ENCODE peak calls at places on chromosomes 16 and 17, in six cellular contexts. Y is neuronal stem cell, V is left lung, U is tibial nerve, P is GM23248, R is left ventricle myocardium inferior. J is an unnamed sample. For H3K4me1, the result is how much of the 10 kb centered on the place peaks cover.

GRCh38 chr17:48701864-48702532 is 20.3 kb downstream of the PRAC1 start:
- DNase-seq in V (no peak), U (no peak), P (no peak), R (no peak), Y (no peak), J (no peak)

GRCh38 chr17:31068291-31068690 is 26.5 kb upstream of the NF1 start:
- DNase-seq in R (no peak), V (no peak), Y (no peak), P (peak), U (no peak), J (peak)

GRCh38 chr17:65066858-65067257 is 10.3 kb upstream of the GNA13 start:
- DNase-seq in Y (no peak), V (no peak), R (no peak), U (no peak), P (no peak), J (no peak)

GRCh38 chr16:54066451-54067056 is 220.0 kb downstream of the IRX3 start:
- DNase-seq in Y (no peak), U (no peak), P (peak), R (no peak), V (no peak), J (no peak)

GRCh38 chr16:51084074-51084928 is 66.8 kb downstream of the SALL1 start:
- DNase-seq in U (no peak), R (no peak), Y (no peak), V (no peak), P (no peak), J (no peak)

GRCh38 chr17:27978689-27979175 is 63.7 kb upstream of the NLK start:
- DNase-seq in V (no peak), P (no peak), U (no peak), R (no peak), Y (no peak), J (no peak)

GRCh38 chr16:50645858-50646257 is 35.3 kb downstream of the SNX20 start:
- DNase-seq in V (no peak), Y (no peak), P (no peak), R (no peak), U (no peak), J (no peak)

GRCh38 chr17:34635876-34636275 is 56.5 kb downstream of the TMEM132E start:
- DNase-seq in P (no peak), V (no peak), Y (no peak), U (no peak), R (no peak), J (no peak)

GRCh38 chr16:19005561-19006445 is 22.1 kb downstream of the TMC7 start:
- DNase-seq in V (no peak), U (peak), Y (no peak), R (peak), P (peak), J (no peak)

GRCh38 chr17:70668276-70668937 is 499.1 kb downstream of the KCNJ2 start:
- DNase-seq in U (no peak), R (no peak), Y (no peak), V (no peak), P (no peak), J (no peak)

GRCh38 chr17:10875411-10875810 is 37.5 kb upstream of the PIRT start:
- DNase-seq in V (no peak), P (peak), Y (peak), U (no peak), R (no peak), J (no peak)

GRCh38 chr17:75318615-75319222 is 29.5 kb upstream of the SLC25A19 start:
- DNase-seq in R (no peak), U (no peak), Y (no peak), P (no peak), V (peak), J (no peak)

GRCh38 chr16:84842516-84843148 is 22.8 kb downstream of the CRISPLD2 start:
- DNase-seq in Y (no peak), U (no peak), V (peak), P (no peak), R (no peak), J (no peak)

GRCh38 chr16:17238285-17239028 is 232.3 kb downstream of the XYLT1 start:
- DNase-seq in R (no peak), P (peak), Y (no peak), V (no peak), U (no peak), J (no peak)

GRCh38 chr17:44198721-44199552 is 747 bp downstream of the ATXN7L3 start:
- DNase-seq in P (peak), Y (peak), U (no peak), R (peak), V (peak), J (peak)

GRCh38 chr17:46783031-46783593 is 35.4 kb downstream of the WNT3 start:
- DNase-seq in R (no peak), Y (no peak), V (no peak), U (no peak), P (no peak), J (no peak)

GRCh38 chr17:64499805-64500486 is 3.1 kb upstream of the POLG2 start:
- DNase-seq in U (no peak), V (no peak), Y (no peak), R (no peak), P (peak), J (peak)

GRCh38 chr16:3112058-3112880 is at the start of gene ZNF205:
- DNase-seq in U (peak), P (peak), V (peak), Y (peak), R (peak), J (no peak)

GRCh38 chr17:79833744-79834574 is 5.3 kb downstream of the CBX4 start:
- DNase-seq in U (no peak), P (no peak), Y (no peak), R (no peak), V (peak), J (no peak)

GRCh38 chr17:79836952-79837887 is 2.0 kb downstream of the CBX4 start:
- DNase-seq in Y (no peak), V (peak), P (peak), R (peak), U (no peak), J (no peak)

GRCh38 chr17:79834575-79835469 is 4.4 kb downstream of the CBX4 start:
- DNase-seq in V (peak), R (no peak), P (no peak), U (no peak), Y (no peak), J (peak)

GRCh38 chr17:79835953-79836951 is 3.0 kb downstream of the CBX4 start:
- DNase-seq in Y (no peak), U (no peak), V (peak), P (no peak), R (no peak), J (no peak)

DNA sequence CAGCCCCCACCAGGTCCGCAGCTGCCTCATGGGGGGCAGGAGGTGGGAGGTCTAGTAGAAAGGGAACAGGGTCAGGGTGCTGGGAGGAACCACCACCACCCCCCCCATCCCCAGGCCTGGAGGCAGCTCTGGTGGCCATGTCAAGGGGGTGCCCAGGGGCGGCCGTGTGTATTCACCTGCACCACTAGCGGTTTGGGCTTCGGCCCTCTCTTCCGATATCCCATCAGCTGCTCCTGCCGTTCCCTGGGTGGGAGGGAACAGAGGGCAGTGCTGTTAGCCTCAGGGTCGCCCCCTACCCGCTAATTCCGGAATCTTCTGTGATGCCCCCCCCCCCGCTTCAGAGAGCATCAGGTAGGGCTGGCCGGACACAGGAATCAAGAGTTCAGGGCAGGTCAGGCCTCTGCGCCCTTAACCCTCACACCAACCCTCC is 3.8 kb downstream of the CBX4 start:
- DNase-seq in U (no peak), R (no peak), V (no peak), P (no peak), Y (no peak), J (no peak)
- H3K4me1 ChIP-seq in U (half or more), R (half or more), V (under half), P (under half), Y (half or more), J (under half)

GRCh38 chr16:1055557-1055924 is 17.0 kb upstream of the SSTR5 start:
- DNase-seq in R (no peak), Y (no peak), U (no peak), V (no peak), P (no peak), J (no peak)

GRCh38 chr16:1057252-1057932 is 15.2 kb upstream of the SSTR5 start:
- DNase-seq in Y (no peak), V (no peak), P (peak), R (no peak), U (no peak), J (peak)

GRCh38 chr16:1054660-1055556 is 17.6 kb upstream of the SSTR5 start:
- DNase-seq in V (no peak), P (peak), U (peak), Y (peak), R (peak), J (peak)

GRCh38 chr16:1058216-1058615 is 14.3 kb upstream of the SSTR5 start:
- DNase-seq in U (no peak), R (no peak), V (no peak), P (no peak), Y (no peak), J (no peak)

GRCh38 chr16:1056196-1056595 is 16.4 kb upstream of the SSTR5 start:
- DNase-seq in U (no peak), R (no peak), P (no peak), V (no peak), Y (no peak), J (no peak)
- H3K4me1 ChIP-seq in U (under half), R (under half), P (under half), V (under half), Y (under half), J (under half)

GRCh38 chr17:39677581-39678339 is 9.5 kb downstream of the PNMT start:
- DNase-seq in V (peak), Y (no peak), P (no peak), R (peak), U (no peak), J (no peak)
- H3K4me1 ChIP-seq in V (under half), Y (under half), P (under half), R (half or more), U (under half), J (under half)

GRCh38 chr16:68059804-68060203 is 25.4 kb upstream of the NFATC3 start:
- DNase-seq in P (no peak), R (no peak), Y (no peak), U (no peak), V (no peak), J (no peak)

GRCh38 chr16:68064791-68065365 is 20.3 kb upstream of the NFATC3 start:
- DNase-seq in U (peak), V (peak), Y (no peak), P (peak), R (peak), J (peak)

GRCh38 chr16:68065716-68066305 is 19.4 kb upstream of the NFATC3 start:
- DNase-seq in P (peak), Y (no peak), U (no peak), V (no peak), R (no peak), J (no peak)

GRCh38 chr16:68062910-68063393 is 22.2 kb upstream of the NFATC3 start:
- DNase-seq in V (no peak), Y (no peak), U (no peak), P (no peak), R (no peak), J (peak)

GRCh38 chr16:68061396-68061795 is 23.8 kb upstream of the NFATC3 start:
- DNase-seq in R (no peak), Y (no peak), P (no peak), U (no peak), V (no peak), J (no peak)
- H3K4me1 ChIP-seq in R (under half), Y (under half), P (under half), U (under half), V (under half), J (under half)

DNA sequence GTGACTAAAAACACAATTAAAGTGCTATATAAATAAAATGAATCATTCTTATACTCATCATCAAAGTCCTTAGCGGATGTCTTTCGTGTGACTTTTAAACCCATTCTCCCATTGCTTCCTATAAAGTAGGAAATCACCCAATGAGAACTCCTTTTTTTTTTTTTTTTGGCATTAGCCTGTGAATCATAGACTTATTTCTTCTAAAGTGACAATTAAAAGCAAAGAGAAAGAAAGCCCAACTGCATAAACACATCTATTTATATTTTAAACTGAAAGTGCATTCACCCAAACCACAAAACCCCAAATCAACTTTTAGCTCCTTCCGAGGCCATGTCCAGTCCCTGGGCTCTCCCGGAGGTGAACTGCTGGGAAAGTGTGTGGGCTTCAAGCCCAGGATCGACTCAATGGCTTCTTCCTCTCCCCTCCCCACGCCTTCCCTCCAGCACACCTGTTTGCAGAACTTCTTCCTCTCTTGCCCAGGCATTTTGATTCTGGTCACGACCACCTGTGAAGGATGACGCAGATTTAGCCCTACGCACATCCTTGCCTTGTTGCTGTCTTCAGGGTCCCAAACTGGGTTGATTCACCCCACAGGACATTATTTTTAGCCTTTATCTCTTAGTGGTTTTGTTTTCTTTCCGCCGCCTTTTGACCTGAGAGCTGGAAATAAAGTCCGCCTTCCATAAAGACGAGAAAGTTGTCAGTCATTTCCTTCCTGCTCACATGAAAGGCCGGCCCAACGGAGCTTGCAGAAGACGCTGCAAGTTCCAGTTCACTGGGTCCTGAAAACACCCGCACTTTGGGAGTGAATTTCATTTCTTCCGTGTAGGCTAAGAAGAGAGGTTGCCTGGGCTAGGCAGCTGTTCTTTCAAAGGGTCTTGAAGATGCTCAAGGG is 166.8 kb downstream of the MAP2K6 start:
- DNase-seq in P (no peak), R (no peak), V (no peak), Y (no peak), U (no peak), J (peak)
- H3K4me1 ChIP-seq in P (under half), R (under half), V (under half), Y (under half), U (under half), J (under half)

DNA sequence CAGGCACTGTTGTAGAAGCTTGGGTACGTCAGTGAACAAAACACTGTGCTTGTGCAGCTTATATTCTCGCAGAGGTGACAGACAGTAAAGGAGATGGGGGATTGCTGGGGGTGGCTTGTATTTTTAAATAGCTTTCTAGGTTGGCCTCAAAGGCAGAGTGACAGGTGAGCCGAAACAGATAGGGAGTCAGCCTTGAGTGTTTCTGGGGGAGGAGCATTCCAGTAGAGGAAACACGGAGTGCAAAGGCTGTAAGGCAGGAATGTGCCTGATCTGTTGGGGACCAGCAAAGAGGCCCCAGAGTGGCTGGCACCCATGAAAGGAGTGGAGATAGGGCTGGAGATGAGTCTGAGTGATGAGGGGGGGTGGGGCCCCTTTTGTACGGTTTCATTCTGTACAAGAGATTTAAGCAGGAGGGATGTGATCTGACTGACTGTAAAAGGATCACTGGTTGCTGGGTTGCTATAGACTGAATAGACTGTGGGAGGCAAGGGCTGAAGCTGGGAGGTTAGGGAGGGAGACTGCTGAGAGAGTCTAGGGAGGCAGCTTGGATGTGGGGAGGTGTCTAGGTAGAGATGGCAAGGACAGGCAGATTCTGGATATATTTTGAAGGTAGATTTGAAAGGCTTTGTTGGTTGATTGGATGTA is 15.2 kb downstream of the NUP93 start:
- DNase-seq in U (no peak), V (no peak), R (no peak), Y (no peak), P (no peak), J (no peak)
- H3K4me1 ChIP-seq in U (half or more), V (under half), R (half or more), Y (under half), P (under half), J (under half)

GRCh38 chr16:88662843-88663606 is at the start of gene MVD:
- DNase-seq in R (peak), P (peak), V (peak), U (peak), Y (peak), J (peak)

GRCh38 chr16:88662222-88662842 is 559 bp downstream of the MVD start:
- DNase-seq in Y (no peak), P (peak), V (peak), R (no peak), U (no peak), J (no peak)

GRCh38 chr16:88665148-88665547 is 2.3 kb upstream of the MVD start:
- DNase-seq in Y (no peak), V (no peak), R (no peak), P (no peak), U (no peak), J (no peak)

GRCh38 chr16:88667496-88667895 is 4.6 kb upstream of the MVD start:
- DNase-seq in V (no peak), U (no peak), P (no peak), R (no peak), Y (no peak), J (no peak)

DNA sequence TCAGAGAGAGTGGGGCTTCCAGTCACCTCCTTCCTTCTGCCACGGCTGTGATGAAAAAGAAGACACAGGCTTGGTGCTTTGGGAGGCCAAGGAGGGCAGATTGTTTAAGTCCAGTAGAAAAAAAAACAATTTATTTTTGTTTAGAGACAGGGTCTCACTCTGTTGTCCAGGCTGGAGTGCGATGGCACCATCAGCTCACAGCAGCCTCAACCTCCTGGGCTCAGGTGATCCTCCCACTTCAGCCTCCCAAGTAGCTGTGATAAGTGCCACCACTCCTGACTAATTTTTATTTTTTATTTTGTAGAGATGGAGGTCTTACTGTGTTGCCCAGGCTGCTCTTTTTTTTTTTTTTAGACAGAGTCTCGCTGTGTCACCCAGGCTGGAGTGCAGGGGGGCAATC is 2.7 kb upstream of the MVD start:
- DNase-seq in V (no peak), Y (no peak), P (no peak), R (no peak), U (no peak), J (no peak)
- H3K4me1 ChIP-seq in V (under half), Y (under half), P (under half), R (under half), U (under half), J (under half)

DNA sequence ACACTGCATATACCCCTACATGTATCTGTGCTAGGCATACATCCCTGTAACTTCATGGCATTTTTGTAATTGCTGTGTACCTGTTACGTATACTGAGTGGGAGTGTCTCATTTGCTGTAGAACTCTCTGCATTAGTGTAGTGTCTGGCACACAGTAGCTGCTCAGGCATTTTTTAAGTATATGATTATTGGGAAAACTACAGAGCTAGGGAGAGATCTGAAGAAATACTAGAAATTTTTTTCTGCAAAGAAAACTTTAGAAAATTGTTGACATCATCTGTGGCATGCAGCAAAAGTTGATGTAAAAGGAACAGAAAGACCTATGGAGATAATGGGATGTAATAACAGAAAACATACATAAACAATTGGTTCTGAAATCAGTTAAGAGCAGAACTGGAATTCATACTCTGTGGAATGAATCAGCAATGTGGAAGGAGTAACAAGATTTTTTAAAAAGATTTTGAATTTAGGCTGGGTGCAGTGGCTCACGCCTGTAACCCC is 11.6 kb downstream of the CLTC start:
- DNase-seq in P (peak), V (no peak), Y (no peak), R (no peak), U (no peak), J (no peak)
- H3K4me1 ChIP-seq in P (half or more), V (under half), Y (under half), R (half or more), U (half or more), J (half or more)

DNA sequence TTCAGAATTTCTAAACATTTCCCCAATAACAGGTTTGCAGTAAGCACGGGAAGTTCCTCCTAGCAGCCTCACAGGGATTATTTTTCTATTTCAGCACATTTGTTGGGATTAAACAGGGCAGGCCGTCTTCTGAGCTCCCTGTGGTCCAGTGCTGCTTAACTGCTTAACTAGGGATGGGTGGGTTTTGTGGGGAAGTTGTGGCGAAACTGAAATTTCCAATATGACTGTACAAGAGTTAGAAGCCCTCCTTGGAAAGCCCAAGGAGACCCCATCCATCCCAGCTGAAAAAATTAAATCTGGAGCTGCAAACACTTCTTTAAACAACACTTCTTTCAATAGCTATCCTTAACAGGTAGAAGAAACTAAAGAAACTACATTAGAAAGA is 22.2 kb downstream of the FAM117A start:
- DNase-seq in U (no peak), V (no peak), P (no peak), Y (no peak), R (no peak), J (no peak)
- H3K4me1 ChIP-seq in U (half or more), V (under half), P (under half), Y (under half), R (half or more), J (half or more)

J was measured in naive thymus-derived CD4-positive, alpha-beta T cell.